ENCODE peak calls at places on chromosomes 16 and 17, in ten cellular contexts. E is H54; J is mesothelial cell of epicardium; L is HTR-8/SVneo; K is heart right ventricle; B is activated CD4-positive, CD25-positive, alpha-beta regulatory T cell; C is mammary epithelial cell; W is SIG-M5; A is CD4-positive, CD25-positive, alpha-beta regulatory T cell; T is Peyer's patch. X is an unnamed sample.

GRCh38 chr17:30117548-30118155 is 1.0 kb downstream of the NSRP1 start:
- DNase-seq in E (no peak), J (no peak), L (no peak), K (no peak), B (no peak), C (no peak), W (no peak), A (no peak), T (no peak), X (no peak)

GRCh38 chr17:18184143-18185007 is 747 bp downstream of the ALKBH5 start:
- DNase-seq in E (no peak), J (peak; percentile 54), L (peak; percentile 36), K (peak; percentile 38), B (peak; percentile 43), C (peak; percentile 37), W (no peak), A (peak; percentile 79), T (peak; percentile 82), X (peak; percentile 80)

GRCh38 chr17:35865412-35866355 is 3.0 kb downstream of the HEATR9 start:
- DNase-seq in E (no peak), J (no peak), L (no peak), K (no peak), B (no peak), C (peak; percentile 19), W (no peak), A (no peak), T (no peak), X (no peak)

GRCh38 chr16:17117906-17118577 is 352.7 kb downstream of the XYLT1 start:
- DNase-seq in E (no peak), J (no peak), L (no peak), K (no peak), B (no peak), C (no peak), W (no peak), A (no peak), T (no peak), X (no peak)

GRCh38 chr16:54370653-54371052 is 84.1 kb upstream of the IRX3 start:
- DNase-seq in E (no peak), J (no peak), L (no peak), K (peak; percentile 13), B (no peak), C (no peak), W (no peak), A (no peak), T (no peak), X (no peak)

GRCh38 chr17:80990921-80991644 is 558 bp upstream of the CHMP6 start:
- DNase-seq in E (no peak), J (no peak), L (no peak), K (no peak), B (no peak), C (no peak), W (no peak), A (no peak), T (no peak), X (no peak)

GRCh38 chr17:73695035-73695738 is 50.9 kb upstream of the SDK2 start:
- DNase-seq in E (no peak), J (no peak), L (no peak), K (no peak), B (no peak), C (no peak), W (no peak), A (no peak), T (no peak), X (no peak)

GRCh38 chr16:67632415-67633172 is 12.3 kb upstream of the CARMIL2 start:
- DNase-seq in E (no peak), J (no peak), L (no peak), K (peak; percentile 58), B (no peak), C (no peak), W (no peak), A (no peak), T (no peak), X (no peak)

GRCh38 chr17:50211249-50212120 is 10.1 kb upstream of the COL1A1 start:
- DNase-seq in E (no peak), J (no peak), L (no peak), K (no peak), B (no peak), C (no peak), W (no peak), A (no peak), T (peak; percentile 29), X (peak; percentile 74)

GRCh38 chr17:18315498-18316360 is 636 bp downstream of the SMCR8 start:
- DNase-seq in E (no peak), J (no peak), L (no peak), K (no peak), B (no peak), C (peak; percentile 9), W (peak; percentile 72), A (peak; percentile 26), T (peak; percentile 62), X (no peak)

GRCh38 chr17:3754458-3755334 is 31.0 kb downstream of the HASPIN start:
- DNase-seq in E (no peak), J (peak; percentile 95), L (no peak), K (no peak), B (peak; percentile 67), C (peak; percentile 96), W (no peak), A (peak; percentile 75), T (peak; percentile 96), X (peak; percentile 92)

GRCh38 chr16:89094252-89094901 is 725 bp downstream of the ACSF3 start:
- DNase-seq in E (peak; percentile 36), J (no peak), L (peak; percentile 14), K (no peak), B (no peak), C (peak; percentile 44), W (no peak), A (no peak), T (no peak), X (no peak)

GRCh38 chr17:59753522-59754467 is 46.3 kb downstream of the VMP1 start:
- DNase-seq in E (peak; percentile 15), J (no peak), L (peak; percentile 87), K (peak; percentile 43), B (no peak), C (peak; percentile 83), W (peak; percentile 39), A (peak; percentile 22), T (no peak), X (no peak)

GRCh38 chr16:6690741-6691140 is 641.9 kb upstream of the RBFOX1 start:
- DNase-seq in E (no peak), J (no peak), L (no peak), K (no peak), B (no peak), C (no peak), W (no peak), A (no peak), T (no peak), X (no peak)

GRCh38 chr17:76585649-76586593 is at the start of gene ST6GALNAC2:
- DNase-seq in E (peak; percentile 76), J (peak; percentile 54), L (peak; percentile 79), K (peak; percentile 45), B (no peak), C (peak; percentile 89), W (no peak), A (no peak), T (peak; percentile 68), X (no peak)

GRCh38 chr17:3003401-3004149 is 59.8 kb downstream of the OR1D5 start:
- DNase-seq in E (no peak), J (no peak), L (no peak), K (peak; percentile 40), B (no peak), C (no peak), W (no peak), A (no peak), T (peak; percentile 81), X (no peak)

GRCh38 chr16:27784351-27785306 is 234.7 kb downstream of the KATNIP start:
- DNase-seq in E (no peak), J (no peak), L (no peak), K (no peak), B (no peak), C (no peak), W (no peak), A (no peak), T (no peak), X (no peak)

GRCh38 chr16:80954985-80955384 is 51.7 kb downstream of the CMC2 start:
- DNase-seq in E (no peak), J (no peak), L (no peak), K (no peak), B (no peak), C (peak; percentile 67), W (no peak), A (no peak), T (no peak), X (no peak)

X was measured in suprapubic skin.